ENCODE peak calls at places on chromosomes 11 and 22, in ten cellular contexts. P, Q, G, Z, H, N, J, R, V and A are unnamed samples.

GRCh38 chr11:57552479-57552878 is 15.0 kb downstream of the UBE2L6 start:
- DNase-seq in P (peak), Q (no peak), G (no peak), Z (no peak), H (no peak), N (no peak), J (no peak), R (no peak), V (no peak), A (no peak)

GRCh38 chr11:73361953-73362776 is 14.0 kb upstream of the RELT start:
- DNase-seq in P (no peak), Q (peak), G (no peak), Z (no peak), H (no peak), N (no peak), J (no peak), R (no peak), V (no peak), A (no peak)

GRCh38 chr11:79173615-79174014 is 267.2 kb downstream of the TENM4 start:
- DNase-seq in P (peak), Q (no peak), G (no peak), Z (no peak), H (peak), N (no peak), J (no peak), R (peak), V (peak), A (no peak)

GRCh38 chr11:587978-588380 is 11.7 kb downstream of the PHRF1 start:
- DNase-seq in P (peak), Q (no peak), G (no peak), Z (no peak), H (peak), N (peak), J (peak), R (no peak), V (no peak), A (no peak)

GRCh38 chr11:7449196-7449840 is 36.0 kb upstream of the OLFML1 start:
- DNase-seq in P (no peak), Q (no peak), G (no peak), Z (no peak), H (no peak), N (no peak), J (no peak), R (no peak), V (no peak), A (no peak)

GRCh38 chr11:103881518-103882070 is 154.8 kb upstream of the DDI1 start:
- DNase-seq in P (no peak), Q (no peak), G (no peak), Z (no peak), H (no peak), N (no peak), J (no peak), R (no peak), V (no peak), A (no peak)

GRCh38 chr11:12922418-12922817 is 86.7 kb upstream of the RASSF10 start:
- DNase-seq in P (no peak), Q (no peak), G (no peak), Z (no peak), H (peak), N (no peak), J (no peak), R (no peak), V (no peak), A (no peak)

GRCh38 chr11:118438314-118438931 is 2.1 kb downstream of the KMT2A start:
- DNase-seq in P (peak), Q (peak), G (no peak), Z (peak), H (peak), N (no peak), J (peak), R (peak), V (peak), A (peak)

GRCh38 chr11:75815345-75815983 is 454 bp downstream of the UVRAG start:
- DNase-seq in P (peak), Q (no peak), G (no peak), Z (peak), H (peak), N (no peak), J (no peak), R (peak), V (no peak), A (peak)

GRCh38 chr22:48884292-48884691 is 943.4 kb downstream of the BRD1 start:
- DNase-seq in P (no peak), Q (no peak), G (no peak), Z (no peak), H (no peak), N (peak), J (no peak), R (no peak), V (no peak), A (no peak)

GRCh38 chr11:104957280-104957679 is 11.1 kb downstream of the CASP4 start:
- DNase-seq in P (peak), Q (no peak), G (no peak), Z (no peak), H (peak), N (no peak), J (no peak), R (no peak), V (no peak), A (no peak)

GRCh38 chr11:67252831-67253239 is 13.4 kb upstream of the GRK2 start:
- DNase-seq in P (peak), Q (peak), G (no peak), Z (no peak), H (peak), N (no peak), J (no peak), R (peak), V (no peak), A (no peak)

GRCh38 chr22:19665784-19666662 is 48.3 kb upstream of the SEPTIN5 start:
- DNase-seq in P (no peak), Q (no peak), G (no peak), Z (no peak), H (no peak), N (no peak), J (no peak), R (no peak), V (no peak), A (no peak)

GRCh38 chr22:46007003-46007847 is 30.3 kb upstream of the WNT7B start:
- DNase-seq in P (peak), Q (no peak), G (no peak), Z (no peak), H (peak), N (peak), J (no peak), R (peak), V (peak), A (no peak)

GRCh38 chr11:36044636-36045035 is 100.8 kb downstream of the LDLRAD3 start:
- DNase-seq in P (no peak), Q (no peak), G (no peak), Z (no peak), H (no peak), N (no peak), J (no peak), R (no peak), V (no peak), A (no peak)

GRCh38 chr11:131998020-131998419 is 627.6 kb downstream of the NTM start:
- DNase-seq in P (peak), Q (no peak), G (no peak), Z (no peak), H (no peak), N (no peak), J (no peak), R (no peak), V (peak), A (no peak)

GRCh38 chr11:46120361-46120710 is 918 bp downstream of the PHF21A start:
- DNase-seq in P (no peak), Q (peak), G (no peak), Z (no peak), H (no peak), N (no peak), J (no peak), R (no peak), V (peak), A (peak)

GRCh38 chr11:13118691-13119090 is 109.6 kb downstream of the RASSF10 start:
- DNase-seq in P (no peak), Q (no peak), G (no peak), Z (no peak), H (no peak), N (no peak), J (no peak), R (peak), V (no peak), A (no peak)

GRCh38 chr22:39349967-39350802 is at the start of gene SYNGR1:
- DNase-seq in P (no peak), Q (peak), G (no peak), Z (no peak), H (no peak), N (no peak), J (no peak), R (no peak), V (peak), A (no peak)

GRCh38 chr11:3021125-3021524 is 29.0 kb upstream of the NAP1L4 start:
- DNase-seq in P (no peak), Q (peak), G (no peak), Z (no peak), H (peak), N (peak), J (peak), R (peak), V (no peak), A (no peak)

GRCh38 chr11:47375546-47376085 is 2.7 kb downstream of the SPI1 start:
- DNase-seq in P (no peak), Q (no peak), G (no peak), Z (no peak), H (no peak), N (no peak), J (no peak), R (no peak), V (no peak), A (no peak)

GRCh38 chr11:68431984-68432600 is 28.5 kb upstream of the PPP6R3 start:
- DNase-seq in P (no peak), Q (no peak), G (no peak), Z (no peak), H (no peak), N (no peak), J (no peak), R (no peak), V (no peak), A (no peak)

GRCh38 chr11:95922536-95923440 is 1.1 kb downstream of the MTMR2 start:
- DNase-seq in P (no peak), Q (no peak), G (no peak), Z (no peak), H (peak), N (no peak), J (no peak), R (peak), V (no peak), A (no peak)

GRCh38 chr11:69018924-69019323 is 5.9 kb upstream of the MRGPRF start:
- DNase-seq in P (peak), Q (no peak), G (no peak), Z (no peak), H (no peak), N (no peak), J (no peak), R (no peak), V (peak), A (no peak)

GRCh38 chr11:90947930-90948329 is 725.1 kb upstream of the CHORDC1 start:
- DNase-seq in P (no peak), Q (no peak), G (no peak), Z (no peak), H (no peak), N (no peak), J (no peak), R (no peak), V (no peak), A (no peak)

GRCh38 chr11:69003301-69003865 is 9.7 kb downstream of the MRGPRF start:
- DNase-seq in P (no peak), Q (no peak), G (no peak), Z (no peak), H (no peak), N (peak), J (no peak), R (no peak), V (no peak), A (no peak)

GRCh38 chr11:72191961-72192381 is at the start of gene FOLR1:
- DNase-seq in P (no peak), Q (peak), G (no peak), Z (no peak), H (no peak), N (no peak), J (no peak), R (peak), V (no peak), A (no peak)

GRCh38 chr11:76030973-76031590 is 175.2 kb downstream of the WNT11 start:
- DNase-seq in P (peak), Q (no peak), G (peak), Z (no peak), H (peak), N (no peak), J (no peak), R (peak), V (no peak), A (no peak)

GRCh38 chr11:126175261-126175885 is 36.1 kb downstream of the RPUSD4 start:
- DNase-seq in P (no peak), Q (no peak), G (no peak), Z (no peak), H (peak), N (no peak), J (no peak), R (no peak), V (peak), A (no peak)

GRCh38 chr11:128686045-128686741 is 7.7 kb upstream of the FLI1 start:
- DNase-seq in P (no peak), Q (peak), G (no peak), Z (no peak), H (no peak), N (peak), J (no peak), R (no peak), V (no peak), A (no peak)
- TF ChIP-seq CTCF in P (no peak), Q (no peak), G (no peak), Z (no peak), H (no peak), N (no peak), J (no peak), R (no peak), V (no peak), A (no peak)

GRCh38 chr22:21657361-21658118 is 8.3 kb upstream of the PPIL2 start:
- DNase-seq in P (peak), Q (peak), G (no peak), Z (peak), H (peak), N (peak), J (peak), R (peak), V (no peak), A (peak)
- TF ChIP-seq CTCF in P (no peak), Q (peak), G (no peak), Z (peak), H (no peak), N (peak), J (peak), R (peak), V (no peak), A (peak)

DNA sequence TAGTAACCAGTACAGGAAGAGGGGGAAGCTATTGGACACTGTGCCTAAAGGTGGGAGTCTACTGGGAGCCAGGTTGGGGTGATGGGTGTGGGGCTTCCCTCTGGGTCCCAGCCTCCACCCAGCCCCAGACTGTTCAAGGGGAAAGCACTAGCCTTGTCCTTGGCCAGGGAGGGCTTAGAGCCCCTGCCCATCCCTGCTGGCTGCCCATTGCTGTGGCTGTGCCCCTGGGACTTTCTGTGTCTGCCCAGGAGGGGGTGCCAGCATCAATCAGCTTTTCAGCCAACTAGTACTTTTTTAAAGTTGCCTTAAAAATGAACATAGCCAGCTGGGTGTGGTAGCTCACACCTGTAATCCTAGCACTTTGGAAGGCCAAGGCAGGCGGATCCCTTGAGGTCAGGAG is 19.9 kb downstream of the INCENP start:
- DNase-seq in P (no peak), Q (no peak), G (no peak), Z (no peak), H (no peak), N (no peak), J (no peak), R (no peak), V (no peak), A (peak)
- TF ChIP-seq CTCF in P (no peak), Q (no peak), G (no peak), Z (no peak), H (peak), N (no peak), J (no peak), R (peak), V (no peak), A (no peak)

GRCh38 chr11:10770626-10771254 is 19.7 kb downstream of the CTR9 start:
- DNase-seq in P (peak), Q (peak), G (peak), Z (no peak), H (peak), N (no peak), J (peak), R (peak), V (peak), A (no peak)
- TF ChIP-seq CTCF in P (peak), Q (peak), G (peak), Z (peak), H (peak), N (no peak), J (peak), R (peak), V (peak), A (peak)

DNA sequence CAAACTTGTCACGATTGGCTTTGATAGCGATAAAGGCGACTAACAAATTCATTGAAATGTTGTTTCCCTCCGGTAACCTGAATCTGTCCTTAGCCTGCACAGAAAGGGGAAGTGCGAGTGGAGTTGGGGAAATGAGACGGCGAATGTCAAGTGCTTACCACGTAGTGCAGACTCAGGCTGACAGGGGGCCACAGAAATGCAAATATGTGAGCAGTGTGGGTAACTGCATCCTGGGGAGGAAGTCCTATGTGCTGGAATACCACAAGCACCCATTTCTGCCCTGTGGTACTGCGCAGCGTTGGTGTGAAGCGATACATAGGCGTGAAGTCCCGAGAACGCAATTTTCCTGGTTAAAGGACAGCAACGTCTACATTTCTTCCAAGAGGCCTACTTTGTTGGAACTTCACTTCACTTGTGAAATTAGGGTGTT is 869 bp upstream of the EIF4ENIF1 start:
- DNase-seq in P (peak), Q (peak), G (no peak), Z (peak), H (peak), N (peak), J (peak), R (peak), V (no peak), A (peak)
- TF ChIP-seq CTCF in P (peak), Q (no peak), G (no peak), Z (no peak), H (no peak), N (no peak), J (no peak), R (no peak), V (no peak), A (no peak)

GRCh38 chr11:39374963-39375698 is 2084.3 kb downstream of the LRRC4C start:
- DNase-seq in P (peak), Q (peak), G (peak), Z (no peak), H (peak), N (no peak), J (no peak), R (peak), V (no peak), A (no peak)
- TF ChIP-seq CTCF in P (peak), Q (peak), G (peak), Z (peak), H (peak), N (peak), J (peak), R (peak), V (peak), A (peak)